ENCODE peak calls at places on chromosomes 7 and 10, in five cellular contexts. D is mammary epithelial cell; P is pancreas; L is CD8-positive, alpha-beta T cell; M is activated B cell treated with CpG ODN at 0.5 μM for 24 hours. B is an unnamed sample.

GRCh38 chr7:131109757-131110293 is 217.9 kb upstream of the MKLN1 start:
- DNase-seq in L (peak), D (peak), M (peak), P (peak), B (peak)

GRCh38 chr7:28807396-28807994 is 150.6 kb downstream of the TRIL start:
- DNase-seq in L (no peak), M (no peak), D (no peak), P (no peak), B (no peak)

GRCh38 chr7:106252568-106252967 is 32.2 kb downstream of the NAMPT start:
- DNase-seq in P (no peak), D (no peak), L (no peak), M (no peak), B (no peak)

GRCh38 chr7:70316745-70317144 is 718.5 kb downstream of the AUTS2 start:
- DNase-seq in P (no peak), L (no peak), M (no peak), D (no peak), B (no peak)

GRCh38 chr10:58399410-58399809 is 14.2 kb downstream of the TFAM start:
- DNase-seq in D (peak), M (no peak), P (no peak), L (no peak), B (no peak)

GRCh38 chr7:80379034-80379433 is 132.8 kb downstream of the GNAT3 start:
- DNase-seq in M (no peak), P (no peak), D (peak), L (no peak), B (no peak)

GRCh38 chr10:1963341-1963740 is 226.0 kb upstream of the ADARB2 start:
- DNase-seq in M (no peak), P (no peak), L (no peak), D (no peak), B (no peak)

GRCh38 chr10:117224036-117224430 is 16.9 kb upstream of the SLC18A2 start:
- DNase-seq in P (no peak), D (peak), L (no peak), M (no peak), B (no peak)

GRCh38 chr7:132065193-132065972 is 509.0 kb upstream of the PODXL start:
- DNase-seq in P (no peak), M (no peak), L (no peak), D (peak), B (no peak)

GRCh38 chr7:1853619-1854520 is 183.8 kb downstream of the ELFN1 start:
- DNase-seq in L (no peak), M (no peak), P (peak), D (no peak), B (peak)

GRCh38 chr7:34165927-34166550 is 260.7 kb downstream of the BMPER start:
- DNase-seq in L (no peak), P (no peak), M (no peak), D (peak), B (no peak)
- TF ChIP-seq CTCF in L (no peak), P (peak), M (no peak), D (peak), B (peak)

GRCh38 chr10:78952018-78952417 is 116.7 kb upstream of the ZMIZ1 start:
- DNase-seq in D (no peak), P (no peak), L (no peak), M (no peak), B (no peak)

GRCh38 chr10:78950656-78951587 is 117.8 kb upstream of the ZMIZ1 start:
- DNase-seq in P (peak), M (no peak), L (no peak), D (peak), B (no peak)

GRCh38 chr10:78953124-78954008 is 115.4 kb upstream of the ZMIZ1 start:
- DNase-seq in D (peak), P (no peak), M (no peak), L (no peak), B (no peak)

GRCh38 chr10:78954009-78954297 is 114.8 kb upstream of the ZMIZ1 start:
- DNase-seq in L (no peak), M (no peak), D (no peak), P (no peak), B (no peak)

DNA sequence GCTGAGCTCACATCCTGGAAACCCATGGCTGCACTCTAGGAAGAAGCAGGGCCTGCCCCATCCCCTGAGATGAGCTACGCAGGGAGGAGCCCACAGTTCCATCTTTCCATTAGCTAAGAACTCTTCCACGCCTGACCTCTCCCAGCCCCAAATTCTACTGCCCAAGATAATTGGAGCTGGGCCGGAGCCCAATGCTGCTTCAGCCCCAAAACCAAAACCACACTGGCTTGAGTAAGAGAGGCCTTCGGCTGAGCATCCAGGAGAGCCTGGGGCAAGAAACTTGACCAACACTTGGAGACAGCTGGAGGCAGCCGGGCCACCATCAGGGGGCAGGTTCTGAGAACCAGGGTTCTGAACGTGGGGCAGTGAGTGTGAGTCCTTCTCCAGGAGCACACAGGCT is 116.1 kb upstream of the ZMIZ1 start:
- DNase-seq in L (no peak), M (no peak), P (no peak), D (no peak), B (no peak)
- TF ChIP-seq CTCF in L (no peak), M (no peak), P (no peak), D (no peak), B (no peak)

GRCh38 chr7:100427762-100428198 is 723 bp downstream of the ZCWPW1 start:
- DNase-seq in M (no peak), P (no peak), D (no peak), L (no peak), B (no peak)

GRCh38 chr7:100429637-100430449 is at the start of gene MEPCE:
- DNase-seq in L (peak), M (peak), D (peak), P (peak), B (peak)

GRCh38 chr7:100428199-100428966 is at the start of gene ZCWPW1:
- DNase-seq in L (peak), D (peak), P (peak), M (peak), B (peak)

GRCh38 chr7:100430450-100431285 is 1.0 kb downstream of the MEPCE start:
- DNase-seq in M (no peak), L (no peak), P (peak), D (no peak), B (no peak)

DNA sequence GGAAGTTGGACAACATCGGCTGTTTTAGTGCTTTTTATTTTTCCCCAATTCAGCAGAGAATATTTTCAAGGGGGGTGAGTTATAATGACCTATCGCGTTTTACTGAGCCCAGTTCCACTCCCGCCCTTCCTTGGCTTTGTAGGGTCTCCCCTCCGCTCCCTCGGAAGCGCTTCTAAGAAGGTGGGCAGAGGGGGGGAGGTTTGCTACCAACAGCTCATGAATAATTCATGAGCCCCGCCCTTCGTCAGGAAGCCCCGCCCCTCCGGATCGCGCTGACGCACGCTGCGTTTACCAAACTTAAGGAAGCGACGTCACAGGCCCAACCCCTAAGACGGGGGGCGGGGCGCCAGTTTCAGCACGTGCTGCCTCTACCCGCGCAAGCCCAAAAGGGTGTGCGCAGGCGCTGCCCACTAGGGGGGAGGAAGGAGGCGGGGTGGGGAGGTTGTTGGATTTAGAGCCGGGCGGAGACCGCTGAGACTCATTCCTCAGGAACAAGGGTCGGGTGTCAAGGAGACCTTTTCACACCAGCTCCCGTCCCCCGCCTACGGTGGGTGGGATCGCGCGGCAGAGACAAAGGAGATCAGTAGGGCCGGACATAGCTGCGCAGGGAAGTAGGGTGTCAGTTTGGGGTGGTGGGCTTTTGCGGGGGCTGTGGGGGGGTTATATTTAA is 529 bp upstream of the MEPCE start:
- DNase-seq in M (peak), P (peak), D (peak), L (peak), B (peak)
- TF ChIP-seq CTCF in M (no peak), P (no peak), D (no peak), L (no peak), B (peak)

GRCh38 chr10:69883256-69883655 is 81.5 kb downstream of the COL13A1 start:
- DNase-seq in L (no peak), D (peak), P (no peak), M (no peak), B (no peak)
- TF ChIP-seq CTCF in L (no peak), D (peak), P (no peak), M (no peak), B (no peak)

GRCh38 chr10:101444058-101444457 is 90.1 kb downstream of the BTRC start:
- DNase-seq in D (no peak), P (no peak), L (no peak), M (no peak), B (no peak)
- TF ChIP-seq CTCF in D (peak), P (no peak), L (no peak), M (no peak), B (no peak)